ENCODE peak calls at places on chromosome 18, in ten cellular contexts. F is psoas muscle; E is thoracic aorta; C is aorta; X is K562; J is endodermal cell; Y is OCI-LY7; D is SJSA1; M is CD4-positive, CD25-positive, alpha-beta regulatory T cell; N is transverse colon. K is an unnamed sample.

GRCh38 chr18:58599106-58599505 is 29.8 kb downstream of the ALPK2 start:
- DNase-seq in F (no peak), E (no peak), C (no peak), X (no peak), J (no peak), Y (no peak), D (no peak), M (no peak), N (no peak), K (no peak)

GRCh38 chr18:36640005-36640952 is 188.5 kb downstream of the TPGS2 start:
- DNase-seq in F (no peak), E (no peak), C (no peak), X (no peak), J (no peak), Y (no peak), D (no peak), M (no peak), N (no peak), K (no peak)

GRCh38 chr18:36284671-36285295 is 12.7 kb upstream of the FHOD3 start:
- DNase-seq in F (no peak), E (no peak), C (no peak), X (peak; percentile 78), J (peak; percentile 71), Y (peak; percentile 52), D (no peak), M (peak; percentile 72), N (peak; percentile 37), K (no peak)

GRCh38 chr18:31044926-31045325 is 2.4 kb upstream of the DSC3 start:
- DNase-seq in F (no peak), E (no peak), C (no peak), X (no peak), J (no peak), Y (no peak), D (no peak), M (no peak), N (no peak), K (no peak)

GRCh38 chr18:44942073-44942472 is 261.4 kb downstream of the SETBP1 start:
- DNase-seq in F (no peak), E (no peak), C (no peak), X (no peak), J (no peak), Y (no peak), D (no peak), M (no peak), N (no peak), K (no peak)

GRCh38 chr18:56702946-56703345 is 51.8 kb downstream of the WDR7 start:
- DNase-seq in F (no peak), E (no peak), C (no peak), X (peak; percentile 47), J (no peak), Y (peak; percentile 26), D (no peak), M (peak; percentile 49), N (no peak), K (no peak)

GRCh38 chr18:74499633-74500032 is 3.5 kb downstream of the CNDP2 start:
- DNase-seq in F (peak; percentile 74), E (no peak), C (peak; percentile 90), X (peak; percentile 73), J (peak; percentile 61), Y (peak; percentile 61), D (no peak), M (peak; percentile 78), N (peak; percentile 84), K (peak; percentile 78)

GRCh38 chr18:26656944-26657536 is 108.7 kb upstream of the KCTD1 start:
- DNase-seq in F (peak; percentile 75), E (no peak), C (peak; percentile 86), X (no peak), J (peak; percentile 86), Y (no peak), D (peak; percentile 64), M (no peak), N (peak; percentile 71), K (peak; percentile 95)

GRCh38 chr18:60693426-60693825 is 320.9 kb upstream of the MC4R start:
- DNase-seq in F (no peak), E (no peak), C (no peak), X (no peak), J (no peak), Y (no peak), D (no peak), M (no peak), N (no peak), K (no peak)

GRCh38 chr18:12239426-12239825 is 14.7 kb upstream of the CIDEA start:
- DNase-seq in F (no peak), E (no peak), C (no peak), X (no peak), J (no peak), Y (no peak), D (no peak), M (no peak), N (no peak), K (no peak)

GRCh38 chr18:22921762-22922161 is 11.4 kb upstream of the RBBP8 start:
- DNase-seq in F (no peak), E (no peak), C (no peak), X (no peak), J (no peak), Y (no peak), D (no peak), M (no peak), N (no peak), K (no peak)

GRCh38 chr18:8749492-8749891 is 44.1 kb downstream of the MTCL1 start:
- DNase-seq in F (no peak), E (no peak), C (no peak), X (no peak), J (no peak), Y (no peak), D (no peak), M (no peak), N (no peak), K (no peak)

GRCh38 chr18:8752329-8752728 is 47.0 kb downstream of the MTCL1 start:
- DNase-seq in F (no peak), E (no peak), C (no peak), X (no peak), J (no peak), Y (no peak), D (no peak), M (no peak), N (no peak), K (no peak)

GRCh38 chr18:8751692-8752091 is 46.3 kb downstream of the MTCL1 start:
- DNase-seq in F (no peak), E (no peak), C (no peak), X (no peak), J (no peak), Y (no peak), D (no peak), M (no peak), N (no peak), K (no peak)

GRCh38 chr18:8747440-8747937 is 42.1 kb downstream of the MTCL1 start:
- DNase-seq in F (no peak), E (no peak), C (no peak), X (no peak), J (no peak), Y (no peak), D (peak; percentile 81), M (no peak), N (no peak), K (no peak)

GRCh38 chr18:8750954-8751415 is 45.6 kb downstream of the MTCL1 start:
- DNase-seq in F (no peak), E (no peak), C (no peak), X (no peak), J (no peak), Y (no peak), D (peak; percentile 76), M (no peak), N (peak; percentile 35), K (no peak)
- H3K4me1 ChIP-seq in F (no peaks in the 10 kb centered on the region), E (no peaks in the 10 kb centered on the region), C (no peaks in the 10 kb centered on the region), X (peaks cover 5% of the 10 kb centered on the region), J (no peaks in the 10 kb centered on the region), Y (peaks cover 93% of the 10 kb centered on the region), D (peaks cover 78% of the 10 kb centered on the region), M (peaks cover 17% of the 10 kb centered on the region), N (no peaks in the 10 kb centered on the region), K (no peaks in the 10 kb centered on the region)

GRCh38 chr18:13273800-13274199 is 55.2 kb downstream of the LDLRAD4 start:
- DNase-seq in F (no peak), E (no peak), C (no peak), X (no peak), J (peak; percentile 42), Y (no peak), D (peak; percentile 30), M (peak; percentile 80), N (no peak), K (no peak)
- H3K4me3 ChIP-seq in F (no peak overlapping the region), E (no peak overlapping the region), C (no peak overlapping the region), X (no peak overlapping the region), J (no peak overlapping the region), Y (no peak overlapping the region), D (no peak overlapping the region), M (peak overlapping the region; percentile 78), N (no peak overlapping the region), K (no peak overlapping the region)

DNA sequence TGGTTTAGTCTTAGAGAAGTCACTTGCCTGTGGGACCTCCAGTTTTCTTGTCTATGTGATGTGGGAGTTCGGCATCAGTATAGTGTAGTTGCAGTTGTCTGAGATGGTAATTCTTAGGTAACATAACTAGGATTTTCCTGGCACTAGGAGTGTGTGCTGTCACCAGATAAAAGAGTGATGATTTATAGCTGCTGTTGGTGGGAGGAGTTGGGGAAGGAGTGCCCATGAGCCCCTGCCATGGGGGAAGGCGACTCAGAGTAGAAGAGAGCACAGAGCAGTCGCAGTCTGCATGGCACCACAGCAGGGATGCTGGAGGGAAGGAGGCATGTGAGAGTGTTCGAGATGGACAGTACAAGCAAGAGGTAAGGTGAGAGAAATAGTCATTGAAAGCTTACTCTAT is 38.7 kb downstream of the ATP9B start:
- DNase-seq in F (no peak), E (no peak), C (no peak), X (peak; percentile 14), J (no peak), Y (no peak), D (no peak), M (no peak), N (no peak), K (no peak)
- H3K9me3 ChIP-seq in F (no peaks in the 10 kb centered on the region), E (no peaks in the 10 kb centered on the region), C (no peaks in the 10 kb centered on the region), X (no peaks in the 10 kb centered on the region), J (no peaks in the 10 kb centered on the region), Y (no peaks in the 10 kb centered on the region), D (no peaks in the 10 kb centered on the region), M (no peaks in the 10 kb centered on the region), N (no peaks in the 10 kb centered on the region), K (no peaks in the 10 kb centered on the region)

GRCh38 chr18:77102246-77103040 is 30.1 kb downstream of the MBP start:
- DNase-seq in F (no peak), E (no peak), C (no peak), X (no peak), J (no peak), Y (peak; percentile 58), D (no peak), M (peak; percentile 89), N (no peak), K (no peak)
- H3K4me1 ChIP-seq in F (peaks cover 65% of the 10 kb centered on the region), E (peaks cover 36% of the 10 kb centered on the region), C (peaks cover 3% of the 10 kb centered on the region), X (no peaks in the 10 kb centered on the region), J (no peaks in the 10 kb centered on the region), Y (peaks cover 81% of the 10 kb centered on the region), D (peaks cover 51% of the 10 kb centered on the region), M (peaks cover 100% of the 10 kb centered on the region), N (peaks cover 32% of the 10 kb centered on the region), K (peaks cover 18% of the 10 kb centered on the region)

DNA sequence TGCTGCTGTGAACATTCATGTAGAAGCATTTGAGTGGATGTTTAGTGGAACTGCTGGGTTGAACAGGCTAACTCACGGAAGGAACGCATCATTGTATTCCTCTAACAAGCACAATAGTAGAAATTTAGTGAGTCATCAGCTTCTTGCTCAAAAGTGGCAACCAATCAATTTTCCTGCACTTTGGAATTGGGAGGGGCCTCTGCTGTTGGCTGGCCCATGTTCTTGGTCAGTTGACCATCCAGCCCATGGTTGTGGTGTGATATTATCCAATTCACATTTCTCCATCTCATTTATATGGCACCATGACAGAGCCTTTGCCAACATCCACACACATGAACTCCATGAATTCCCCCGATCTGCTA is 95.0 kb downstream of the TNFRSF11A start:
- DNase-seq in F (no peak), E (no peak), C (no peak), X (peak; percentile 28), J (no peak), Y (no peak), D (no peak), M (no peak), N (peak; percentile 45), K (no peak)
- H3K4me3 ChIP-seq in F (peak overlapping the region; percentile 24), E (peak overlapping the region; percentile 41), C (no peak overlapping the region), X (no peak overlapping the region), J (no peak overlapping the region), Y (no peak overlapping the region), D (no peak overlapping the region), M (peak overlapping the region; percentile 90), N (no peak overlapping the region), K (no peak overlapping the region)

K was measured in right cardiac atrium.